ENCODE peak calls at places on chromosomes 7 and 10, in five cellular contexts. N is A549, G is K562, D is HepG2, O is GM12878. J is an unnamed sample.
A peak's percentile ranks its signal among the peaks of the same experiment; 100 is the strongest.

GRCh38 chr7:77570330-77571011 is 33.4 kb downstream of the PTPN12 start:
- DNase-seq in O (no peak), D (peak; percentile 41), N (no peak), G (no peak), J (no peak)

GRCh38 chr10:73876971-73877370 is 2.6 kb upstream of the CAMK2G start:
- DNase-seq in N (no peak), G (no peak), D (no peak), O (no peak), J (no peak)

GRCh38 chr10:1465421-1465902 is 271.9 kb downstream of the ADARB2 start:
- DNase-seq in O (peak; percentile 27), D (no peak), G (no peak), N (no peak), J (no peak)

GRCh38 chr10:132165416-132165980 is 21.2 kb upstream of the DPYSL4 start:
- DNase-seq in N (no peak), O (no peak), D (no peak), G (no peak), J (no peak)

GRCh38 chr7:121195859-121196588 is 132.8 kb upstream of the WNT16 start:
- DNase-seq in G (no peak), O (no peak), N (no peak), D (no peak), J (no peak)

GRCh38 chr7:857661-858060 is 18.7 kb upstream of the GET4 start:
- DNase-seq in D (no peak), N (no peak), O (no peak), G (no peak), J (no peak)

GRCh38 chr7:68725843-68726242 is 872.4 kb upstream of the AUTS2 start:
- DNase-seq in G (peak; percentile 5), D (no peak), N (no peak), O (no peak), J (no peak)

GRCh38 chr10:69327463-69328345 is 49.4 kb downstream of the HK1 start:
- DNase-seq in N (no peak), O (no peak), G (peak; percentile 76), D (no peak), J (no peak)

GRCh38 chr7:105985821-105986220 is 22.8 kb downstream of the CDHR3 start:
- DNase-seq in O (no peak), N (no peak), D (no peak), G (no peak), J (no peak)

GRCh38 chr10:11793762-11794479 is 29.2 kb upstream of the PROSER2 start:
- DNase-seq in N (peak; percentile 95), G (no peak), D (peak; percentile 87), O (no peak), J (no peak)

GRCh38 chr7:45236666-45237065 is 79.1 kb downstream of the RAMP3 start:
- DNase-seq in O (no peak), N (no peak), G (no peak), D (no peak), J (no peak)

GRCh38 chr10:130994191-130994590 is 317.3 kb downstream of the TCERG1L start:
- DNase-seq in N (no peak), O (no peak), G (no peak), D (no peak), J (no peak)
- TF ChIP-seq HDAC2 in N (no peak), O (no peak), G (no peak), D (no peak), J (no peak)

GRCh38 chr10:47190802-47191450 is 109.1 kb upstream of the GDF10 start:
- DNase-seq in N (no peak), O (no peak), D (no peak), G (no peak), J (no peak)
- TF ChIP-seq HDAC2 in N (no peak), O (no peak), D (no peak), G (no peak), J (no peak)

GRCh38 chr7:40680657-40681056 is 545.9 kb downstream of the SUGCT start:
- DNase-seq in D (peak; percentile 28), N (peak; percentile 29), O (no peak), G (peak; percentile 6), J (no peak)
- TF ChIP-seq HDAC2 in D (no peak), N (no peak), O (no peak), G (no peak), J (no peak)

DNA sequence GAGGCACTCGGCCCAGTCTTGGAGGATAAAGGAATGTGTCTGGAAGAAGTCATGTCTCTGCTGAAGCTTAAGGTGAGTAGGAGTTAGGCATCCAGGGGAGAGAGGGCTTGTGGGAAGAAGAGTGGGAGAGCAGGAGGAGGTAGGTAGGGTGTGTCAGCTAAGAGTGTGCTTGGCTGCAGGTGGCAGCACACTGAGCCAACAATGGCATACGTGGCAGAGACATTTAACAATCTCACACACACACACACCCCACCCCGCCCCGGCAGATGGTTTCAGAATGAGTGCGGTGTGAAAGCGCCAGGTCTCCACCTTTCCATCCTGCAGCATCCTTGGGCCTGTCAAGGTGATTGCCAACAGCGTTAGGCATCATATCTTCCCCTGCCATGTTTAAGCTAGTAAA is 11.2 kb upstream of the ARPC1A start:
- DNase-seq in O (peak; percentile 15), G (no peak), D (no peak), N (no peak), J (no peak)
- TF ChIP-seq HDAC2 in O (no peak), G (no peak), D (no peak), N (no peak), J (no peak)

DNA sequence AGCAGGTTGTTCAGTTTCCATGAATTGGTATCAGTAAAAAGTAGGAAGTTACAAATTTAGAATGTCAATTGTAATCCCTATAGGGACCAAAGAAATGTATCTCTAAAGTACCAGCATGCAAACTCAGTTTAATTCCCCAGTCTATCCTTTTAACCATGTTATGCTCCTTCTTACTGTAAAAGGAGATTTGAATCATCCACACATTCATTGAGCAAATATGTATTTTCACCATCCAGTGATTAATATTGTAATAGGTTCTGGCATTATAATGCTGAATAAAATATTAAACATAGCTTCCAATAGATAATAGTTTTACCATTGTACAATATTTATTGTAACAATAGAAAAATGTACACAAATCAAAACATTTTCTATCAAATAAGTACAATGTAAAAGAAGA is 228.2 kb upstream of the SEMA3A start:
- DNase-seq in O (no peak), D (no peak), G (no peak), N (no peak), J (no peak)
- TF ChIP-seq HDAC2 in O (no peak), D (no peak), G (no peak), N (no peak), J (no peak)